ENCODE peak calls at places on chromosomes 13 and 19, in six cellular contexts. Y is pancreas; G is AG04449; M is breast epithelium; B is CD8-positive, alpha-beta T cell; X is endodermal cell. H is an unnamed sample.

GRCh38 chr13:99765869-99766268 is 205.7 kb downstream of the ZIC5 start:
- DNase-seq in Y (no peak), G (no peak), M (no peak), B (no peak), X (no peak), H (no peak)

GRCh38 chr19:56080669-56081401 is 40.3 kb downstream of the ZNF787 start:
- DNase-seq in Y (peak), G (peak), M (peak), B (peak), X (peak), H (no peak)

GRCh38 chr19:51277112-51277511 is 26.2 kb downstream of the SIGLECL1 start:
- DNase-seq in Y (no peak), G (no peak), M (no peak), B (no peak), X (no peak), H (no peak)

GRCh38 chr19:31109626-31110025 is 239.6 kb downstream of the TSHZ3 start:
- DNase-seq in Y (no peak), G (no peak), M (no peak), B (no peak), X (no peak), H (no peak)

GRCh38 chr19:48837081-48837524 is 812 bp upstream of the HSD17B14 start:
- DNase-seq in Y (peak), G (no peak), M (peak), B (peak), X (peak), H (peak)

GRCh38 chr19:19032420-19033175 is 719 bp downstream of the SUGP2 start:
- DNase-seq in Y (peak), G (peak), M (peak), B (peak), X (peak), H (peak)

GRCh38 chr19:51258165-51258564 is 7.3 kb downstream of the SIGLECL1 start:
- DNase-seq in Y (no peak), G (no peak), M (no peak), B (no peak), X (peak), H (no peak)

GRCh38 chr13:57045816-57046691 is 94.7 kb upstream of the PRR20A start:
- DNase-seq in Y (no peak), G (no peak), M (no peak), B (no peak), X (no peak), H (peak)

GRCh38 chr19:51327066-51327985 is 14.6 kb downstream of the VSIG10L start:
- DNase-seq in Y (no peak), G (no peak), M (peak), B (peak), X (peak), H (no peak)

GRCh38 chr13:100694722-100695644 is 20.4 kb upstream of the TMTC4 start:
- DNase-seq in Y (peak), G (no peak), M (no peak), B (no peak), X (peak), H (no peak)

GRCh38 chr19:7789447-7789846 is 26.4 kb downstream of the CLEC4M start:
- DNase-seq in Y (no peak), G (no peak), M (no peak), B (no peak), X (peak), H (no peak)

GRCh38 chr13:97030705-97031452 is 36.6 kb upstream of the OXGR1 start:
- DNase-seq in Y (no peak), G (no peak), M (no peak), B (no peak), X (no peak), H (peak)

GRCh38 chr13:32687275-32687674 is 101.0 kb downstream of the PDS5B start:
- DNase-seq in Y (no peak), G (no peak), M (no peak), B (no peak), X (no peak), H (no peak)

GRCh38 chr13:93789058-93789457 is 562.5 kb downstream of the GPC6 start:
- DNase-seq in Y (no peak), G (no peak), M (no peak), B (no peak), X (no peak), H (no peak)

GRCh38 chr19:33809960-33810359 is 13.3 kb downstream of the KCTD15 start:
- DNase-seq in Y (no peak), G (no peak), M (no peak), B (no peak), X (no peak), H (no peak)

GRCh38 chr19:1097810-1098176 is 2.6 kb upstream of the POLR2E start:
- DNase-seq in Y (no peak), G (no peak), M (no peak), B (no peak), X (no peak), H (no peak)

DNA sequence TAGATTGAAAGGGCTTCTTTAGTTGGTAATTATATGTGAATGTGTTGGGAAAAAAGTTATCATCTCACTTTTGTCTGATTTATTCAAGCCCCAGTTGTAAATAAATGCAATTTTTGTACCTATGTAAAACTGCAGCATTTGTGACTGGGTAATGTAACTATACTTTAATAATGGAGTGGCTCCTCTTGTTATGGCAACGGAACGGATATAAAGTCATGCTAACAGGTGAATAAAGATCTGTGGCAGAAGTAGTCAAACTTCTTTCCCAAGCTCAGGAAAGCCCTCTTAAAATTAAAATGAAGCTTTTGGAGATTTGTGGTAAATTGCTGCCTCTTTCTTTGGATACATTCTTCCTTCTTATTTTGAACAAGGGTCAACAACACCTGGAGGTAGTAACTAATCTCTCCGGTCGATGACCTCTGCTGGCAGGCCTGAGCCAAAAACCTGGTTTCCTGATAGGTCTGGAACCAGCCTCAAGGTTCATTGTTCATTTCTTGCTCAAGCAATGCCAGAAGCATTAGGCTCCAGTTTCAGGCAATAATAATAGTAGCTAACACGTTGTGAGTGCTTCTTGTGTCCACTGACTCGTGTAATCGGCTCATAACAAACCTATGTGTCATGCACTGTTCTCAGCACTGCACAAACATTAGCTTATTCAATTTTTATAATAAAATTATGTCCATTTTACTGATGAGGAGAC is 313.4 kb upstream of the DACH1 start:
- DNase-seq in Y (peak), G (no peak), M (no peak), B (no peak), X (peak), H (peak)
- TF ChIP-seq CTCF in Y (no peak), G (no peak), M (no peak), B (no peak), X (peak), H (peak)

GRCh38 chr13:73520566-73521290 is 461.9 kb downstream of the KLF5 start:
- DNase-seq in Y (no peak), G (no peak), M (no peak), B (peak), X (no peak), H (no peak)
- H3K4me3 ChIP-seq in Y (no peak), G (no peak), M (no peak), B (peak), X (no peak), H (no peak)

DNA sequence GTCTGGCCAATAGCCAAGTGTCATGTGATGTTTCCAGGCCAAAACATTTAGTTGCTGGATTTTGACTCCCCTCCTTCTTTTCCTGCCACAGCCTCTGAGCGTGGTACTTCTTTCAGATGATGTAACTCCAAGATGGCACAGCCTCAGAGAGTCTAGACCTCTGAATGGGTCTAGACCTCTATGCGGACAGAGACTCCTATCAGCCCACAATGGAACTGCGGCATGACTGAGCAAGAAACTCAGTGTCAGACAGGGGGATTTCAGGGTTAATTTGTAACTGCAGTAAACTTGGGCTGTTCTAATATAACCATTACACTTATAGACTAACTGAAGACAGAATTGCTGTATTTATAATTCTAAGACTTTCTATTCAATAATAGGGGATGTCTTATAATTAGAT is 42.6 kb upstream of the ZDHHC20 start:
- DNase-seq in Y (no peak), G (no peak), M (no peak), B (no peak), X (peak), H (no peak)
- TF ChIP-seq CTCF in Y (no peak), G (no peak), M (no peak), B (no peak), X (peak), H (peak)

GRCh38 chr13:75327132-75327505 is 154.8 kb downstream of the TBC1D4 start:
- DNase-seq in Y (no peak), G (no peak), M (no peak), B (no peak), X (no peak), H (no peak)
- H3K4me3 ChIP-seq in Y (no peak), G (no peak), M (peak), B (peak), X (no peak), H (no peak)

DNA sequence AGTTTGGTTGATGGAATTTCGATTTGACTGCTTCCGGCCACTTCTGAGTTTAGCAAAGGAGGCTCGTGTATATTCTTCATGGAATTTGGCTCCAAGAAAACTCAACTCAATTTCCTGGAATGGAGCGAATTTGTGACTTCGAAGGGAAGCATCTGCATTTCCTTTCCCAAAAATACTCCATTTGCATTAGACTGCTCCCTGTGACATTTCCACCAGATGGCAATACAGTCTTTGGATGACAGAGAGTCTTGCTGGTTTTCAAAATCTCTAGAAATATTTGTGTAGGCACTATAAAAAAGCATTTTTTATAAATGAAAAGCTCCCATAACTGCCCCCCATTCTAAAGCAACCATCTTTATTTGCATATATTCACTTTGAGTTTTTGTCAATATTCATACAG is 4.1 kb downstream of the C1QTNF9 start:
- DNase-seq in Y (no peak), G (no peak), M (no peak), B (no peak), X (no peak), H (no peak)
- TF ChIP-seq CTCF in Y (no peak), G (no peak), M (no peak), B (no peak), X (peak), H (peak)

GRCh38 chr19:2422951-2423880 is 4.2 kb downstream of the TIMM13 start:
- DNase-seq in Y (peak), G (no peak), M (no peak), B (no peak), X (no peak), H (no peak)

GRCh38 chr19:2423913-2424685 is 3.3 kb downstream of the TIMM13 start:
- DNase-seq in Y (no peak), G (no peak), M (no peak), B (no peak), X (peak), H (no peak)

GRCh38 chr19:2425622-2426581 is 1.5 kb downstream of the TIMM13 start:
- DNase-seq in Y (no peak), G (no peak), M (no peak), B (no peak), X (peak), H (no peak)

GRCh38 chr19:2426661-2427322 is 594 bp downstream of the TIMM13 start:
- DNase-seq in Y (peak), G (no peak), M (no peak), B (no peak), X (peak), H (no peak)

DNA sequence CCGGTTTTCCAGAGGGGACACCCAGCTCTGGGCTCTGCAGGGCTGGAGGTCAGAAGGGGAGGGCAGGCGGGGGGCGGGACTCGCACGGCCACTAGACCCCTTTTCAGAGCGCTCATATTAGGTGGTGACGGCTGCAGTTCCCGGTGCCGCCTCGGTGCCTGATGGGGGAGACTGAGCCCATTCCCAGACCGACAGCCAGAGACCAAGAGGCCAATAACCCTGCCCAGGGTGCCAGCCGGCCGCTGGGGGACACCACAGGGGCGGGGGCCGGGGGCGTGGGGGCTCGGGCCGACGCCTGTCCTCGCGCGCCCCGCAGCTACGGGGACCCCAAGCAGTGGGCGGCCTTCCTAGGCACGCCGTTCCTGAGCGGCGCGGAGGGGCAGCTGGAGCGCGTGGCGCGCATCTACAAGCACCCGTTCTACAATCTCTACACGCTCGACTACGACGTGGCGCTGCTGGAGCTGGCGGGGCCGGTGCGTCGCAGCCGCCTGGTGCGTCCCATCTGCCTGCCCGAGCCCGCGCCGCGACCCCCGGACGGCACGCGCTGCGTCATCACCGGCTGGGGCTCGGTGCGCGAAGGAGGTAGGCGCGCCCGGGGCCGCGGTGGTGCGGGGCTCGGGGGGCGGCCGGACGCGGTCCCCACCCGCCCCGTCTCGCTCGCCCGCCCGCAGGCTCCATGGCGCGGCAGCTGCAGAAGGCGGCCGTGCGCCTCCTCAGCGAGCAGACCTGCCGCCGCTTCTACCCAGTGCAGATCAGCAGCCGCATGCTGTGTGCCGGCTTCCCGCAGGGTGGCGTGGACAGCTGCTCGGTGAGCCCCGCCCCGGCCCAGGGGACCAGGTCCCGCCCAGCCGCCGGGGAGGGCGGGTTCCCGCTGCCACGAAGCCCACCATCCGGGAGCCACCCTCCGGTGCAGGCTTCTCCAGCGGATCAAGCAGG is 2.4 kb downstream of the TIMM13 start:
- DNase-seq in Y (peak), G (peak), M (no peak), B (no peak), X (peak), H (no peak)
- H3K4me3 ChIP-seq in Y (peak), G (peak), M (peak), B (no peak), X (peak), H (no peak)

GRCh38 chr13:110109910-110110309 is 197.0 kb downstream of the COL4A1 start:
- DNase-seq in Y (no peak), G (peak), M (no peak), B (no peak), X (peak), H (peak)

GRCh38 chr13:110106726-110107125 is 200.2 kb downstream of the COL4A1 start:
- DNase-seq in Y (no peak), G (no peak), M (no peak), B (no peak), X (no peak), H (no peak)

GRCh38 chr13:110109140-110109783 is 197.7 kb downstream of the COL4A1 start:
- DNase-seq in Y (no peak), G (no peak), M (no peak), B (no peak), X (no peak), H (no peak)

GRCh38 chr13:110108348-110109139 is 198.4 kb downstream of the COL4A1 start:
- DNase-seq in Y (peak), G (no peak), M (peak), B (no peak), X (peak), H (peak)

DNA sequence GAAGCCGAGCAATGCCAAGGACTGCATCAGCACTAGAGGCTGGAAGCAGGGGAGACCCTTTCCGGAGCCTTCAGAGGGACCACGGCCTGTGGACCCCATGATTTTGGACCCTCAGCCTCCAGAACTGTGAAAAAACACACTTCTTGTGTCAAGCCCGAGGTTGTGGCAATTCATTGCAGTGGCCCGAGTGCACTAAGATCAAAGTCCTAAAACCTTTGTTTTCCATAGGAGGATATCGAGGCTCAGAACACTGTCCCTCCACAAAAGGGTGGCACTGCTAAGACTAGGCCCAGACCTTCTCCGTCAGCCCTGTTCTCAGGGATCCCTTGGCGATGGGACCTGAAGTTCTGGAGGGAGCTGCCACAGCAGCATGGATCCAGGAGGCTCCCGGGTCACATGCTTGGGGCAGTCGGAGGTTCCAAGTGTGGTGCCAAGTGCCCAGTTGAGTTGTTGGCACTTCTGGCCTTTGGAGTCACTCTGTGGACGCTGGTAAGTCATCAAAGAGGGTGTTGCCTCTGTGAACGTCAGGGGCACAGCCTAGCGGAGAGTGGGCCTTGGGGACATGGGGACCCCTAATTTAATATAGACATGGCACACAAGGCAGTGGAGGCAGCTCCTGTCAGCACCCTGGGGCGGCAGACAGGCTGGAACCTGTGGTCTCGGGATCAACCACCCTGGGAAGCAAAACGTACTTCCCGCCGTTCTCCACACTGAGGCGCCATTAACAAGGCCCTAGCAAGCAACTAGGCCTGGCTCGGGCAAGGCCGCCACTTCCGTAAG is 199.2 kb downstream of the COL4A1 start:
- DNase-seq in Y (no peak), G (no peak), M (no peak), B (no peak), X (peak), H (no peak)
- TF ChIP-seq CTCF in Y (no peak), G (no peak), M (no peak), B (no peak), X (peak), H (peak)

GRCh38 chr13:111114362-111115050 is 604 bp upstream of the ARHGEF7 start:
- DNase-seq in Y (no peak), G (no peak), M (no peak), B (no peak), X (peak), H (no peak)

GRCh38 chr13:111115841-111116500 is 861 bp downstream of the ARHGEF7 start:
- DNase-seq in Y (no peak), G (peak), M (no peak), B (no peak), X (peak), H (no peak)

GRCh38 chr13:111116830-111117229 is 1.7 kb downstream of the ARHGEF7 start:
- DNase-seq in Y (no peak), G (no peak), M (no peak), B (no peak), X (no peak), H (no peak)

GRCh38 chr13:111117289-111117688 is 2.2 kb downstream of the ARHGEF7 start:
- DNase-seq in Y (no peak), G (no peak), M (no peak), B (no peak), X (no peak), H (no peak)

GRCh38 chr13:111115051-111115840 is at the start of gene ARHGEF7:
- DNase-seq in Y (no peak), G (no peak), M (no peak), B (no peak), X (peak), H (no peak)
- H3K4me3 ChIP-seq in Y (peak), G (peak), M (peak), B (peak), X (peak), H (peak)

GRCh38 chr13:44574466-44574855 is 1.7 kb downstream of the TSC22D1 start:
- DNase-seq in Y (no peak), G (no peak), M (no peak), B (no peak), X (no peak), H (no peak)
- TF ChIP-seq CTCF in Y (no peak), G (no peak), M (peak), B (no peak), X (peak), H (no peak)